ENCODE peak calls at places on chromosomes 13 and 19, in five cellular contexts. One of them, this sample, is unnamed.
A peak's percentile ranks its signal among the peaks of the same experiment; 100 is the strongest.

GRCh38 chr19:40745402-40745780 is 4.9 kb downstream of the ACTMAP start:
- DNase-seq in stimulated activated CD4-positive, alpha-beta T cell treated with anti-CD3 and anti-CD28 coated beads, Interleukin-4, amount 100 ng/mL, for 4 hours: no peak
- DNase-seq in lower leg skin: no peak
- DNase-seq in mammary epithelial cell: no peak
- DNase-seq in GM23248: peak; percentile 50
- DNase-seq in this sample: no peak

GRCh38 chr13:32938907-32939306 is 77.3 kb upstream of the KL start:
- DNase-seq in mammary epithelial cell: peak; percentile 50
- DNase-seq in lower leg skin: no peak
- DNase-seq in GM23248: peak; percentile 70
- DNase-seq in stimulated activated CD4-positive, alpha-beta T cell treated with anti-CD3 and anti-CD28 coated beads, Interleukin-4, amount 100 ng/mL, for 4 hours: no peak
- DNase-seq in this sample: no peak

GRCh38 chr19:18865973-18866799 is 29.8 kb downstream of the CERS1 start:
- DNase-seq in GM23248: peak; percentile 80
- DNase-seq in lower leg skin: no peak
- DNase-seq in stimulated activated CD4-positive, alpha-beta T cell treated with anti-CD3 and anti-CD28 coated beads, Interleukin-4, amount 100 ng/mL, for 4 hours: peak; percentile 27
- DNase-seq in mammary epithelial cell: peak; percentile 39
- DNase-seq in this sample: peak; percentile 51

GRCh38 chr19:555474-555808 is 11.6 kb downstream of the GZMM start:
- DNase-seq in lower leg skin: no peak
- DNase-seq in mammary epithelial cell: no peak
- DNase-seq in GM23248: no peak
- DNase-seq in stimulated activated CD4-positive, alpha-beta T cell treated with anti-CD3 and anti-CD28 coated beads, Interleukin-4, amount 100 ng/mL, for 4 hours: no peak
- DNase-seq in this sample: no peak

GRCh38 chr19:45767881-45768643 is 990 bp downstream of the SIX5 start:
- DNase-seq in mammary epithelial cell: peak; percentile 70
- DNase-seq in stimulated activated CD4-positive, alpha-beta T cell treated with anti-CD3 and anti-CD28 coated beads, Interleukin-4, amount 100 ng/mL, for 4 hours: no peak
- DNase-seq in GM23248: peak; percentile 84
- DNase-seq in lower leg skin: peak; percentile 45
- DNase-seq in this sample: no peak

GRCh38 chr13:79440958-79441553 is 35.0 kb upstream of the RBM26 start:
- DNase-seq in GM23248: no peak
- DNase-seq in lower leg skin: no peak
- DNase-seq in mammary epithelial cell: no peak
- DNase-seq in stimulated activated CD4-positive, alpha-beta T cell treated with anti-CD3 and anti-CD28 coated beads, Interleukin-4, amount 100 ng/mL, for 4 hours: no peak
- DNase-seq in this sample: no peak

GRCh38 chr19:56167064-56167578 is 8.7 kb upstream of the GALP start:
- DNase-seq in GM23248: no peak
- DNase-seq in mammary epithelial cell: no peak
- DNase-seq in lower leg skin: no peak
- DNase-seq in stimulated activated CD4-positive, alpha-beta T cell treated with anti-CD3 and anti-CD28 coated beads, Interleukin-4, amount 100 ng/mL, for 4 hours: no peak
- DNase-seq in this sample: no peak

GRCh38 chr19:29745253-29745652 is 30.2 kb upstream of the C19orf12 start:
- DNase-seq in stimulated activated CD4-positive, alpha-beta T cell treated with anti-CD3 and anti-CD28 coated beads, Interleukin-4, amount 100 ng/mL, for 4 hours: no peak
- DNase-seq in mammary epithelial cell: no peak
- DNase-seq in lower leg skin: no peak
- DNase-seq in GM23248: peak; percentile 7
- DNase-seq in this sample: no peak

GRCh38 chr13:99122171-99122570 is 78.5 kb upstream of the UBAC2 start:
- DNase-seq in GM23248: no peak
- DNase-seq in stimulated activated CD4-positive, alpha-beta T cell treated with anti-CD3 and anti-CD28 coated beads, Interleukin-4, amount 100 ng/mL, for 4 hours: no peak
- DNase-seq in lower leg skin: no peak
- DNase-seq in mammary epithelial cell: no peak
- DNase-seq in this sample: no peak

GRCh38 chr19:47158879-47159509 is 28.4 kb downstream of the SAE1 start:
- DNase-seq in mammary epithelial cell: peak; percentile 83
- DNase-seq in lower leg skin: no peak
- DNase-seq in GM23248: peak; percentile 79
- DNase-seq in stimulated activated CD4-positive, alpha-beta T cell treated with anti-CD3 and anti-CD28 coated beads, Interleukin-4, amount 100 ng/mL, for 4 hours: peak; percentile 51
- DNase-seq in this sample: no peak

GRCh38 chr19:17553256-17553655 is 2.2 kb upstream of the COLGALT1 start:
- DNase-seq in mammary epithelial cell: peak; percentile 37
- DNase-seq in stimulated activated CD4-positive, alpha-beta T cell treated with anti-CD3 and anti-CD28 coated beads, Interleukin-4, amount 100 ng/mL, for 4 hours: no peak
- DNase-seq in lower leg skin: peak; percentile 86
- DNase-seq in GM23248: peak; percentile 96
- DNase-seq in this sample: no peak

GRCh38 chr13:93260591-93260990 is 34.0 kb downstream of the GPC6 start:
- DNase-seq in mammary epithelial cell: no peak
- DNase-seq in stimulated activated CD4-positive, alpha-beta T cell treated with anti-CD3 and anti-CD28 coated beads, Interleukin-4, amount 100 ng/mL, for 4 hours: no peak
- DNase-seq in lower leg skin: no peak
- DNase-seq in GM23248: peak; percentile 41
- DNase-seq in this sample: no peak

GRCh38 chr13:30334663-30335386 is 27.5 kb upstream of the KATNAL1 start:
- DNase-seq in GM23248: peak; percentile 18
- DNase-seq in mammary epithelial cell: no peak
- DNase-seq in lower leg skin: no peak
- DNase-seq in stimulated activated CD4-positive, alpha-beta T cell treated with anti-CD3 and anti-CD28 coated beads, Interleukin-4, amount 100 ng/mL, for 4 hours: no peak
- DNase-seq in this sample: no peak

GRCh38 chr13:93398167-93398566 is 171.6 kb downstream of the GPC6 start:
- DNase-seq in lower leg skin: no peak
- DNase-seq in stimulated activated CD4-positive, alpha-beta T cell treated with anti-CD3 and anti-CD28 coated beads, Interleukin-4, amount 100 ng/mL, for 4 hours: no peak
- DNase-seq in mammary epithelial cell: no peak
- DNase-seq in GM23248: peak; percentile 54
- DNase-seq in this sample: no peak

GRCh38 chr13:113461022-113461751 is 7.9 kb upstream of the ADPRHL1 start:
- DNase-seq in lower leg skin: no peak
- DNase-seq in GM23248: no peak
- DNase-seq in mammary epithelial cell: no peak
- DNase-seq in stimulated activated CD4-positive, alpha-beta T cell treated with anti-CD3 and anti-CD28 coated beads, Interleukin-4, amount 100 ng/mL, for 4 hours: no peak
- DNase-seq in this sample: no peak

GRCh38 chr19:19381007-19381926 is 24.2 kb upstream of the GATAD2A start:
- DNase-seq in stimulated activated CD4-positive, alpha-beta T cell treated with anti-CD3 and anti-CD28 coated beads, Interleukin-4, amount 100 ng/mL, for 4 hours: no peak
- DNase-seq in mammary epithelial cell: no peak
- DNase-seq in lower leg skin: no peak
- DNase-seq in GM23248: no peak
- DNase-seq in this sample: no peak

GRCh38 chr13:94701313-94702180 is 10.8 kb downstream of the SOX21 start:
- DNase-seq in mammary epithelial cell: no peak
- DNase-seq in stimulated activated CD4-positive, alpha-beta T cell treated with anti-CD3 and anti-CD28 coated beads, Interleukin-4, amount 100 ng/mL, for 4 hours: no peak
- DNase-seq in lower leg skin: no peak
- DNase-seq in GM23248: no peak
- DNase-seq in this sample: no peak

GRCh38 chr13:27839809-27840467 is 47.7 kb downstream of the GSX1 start:
- DNase-seq in lower leg skin: no peak
- DNase-seq in mammary epithelial cell: peak; percentile 53
- DNase-seq in GM23248: peak; percentile 36
- DNase-seq in stimulated activated CD4-positive, alpha-beta T cell treated with anti-CD3 and anti-CD28 coated beads, Interleukin-4, amount 100 ng/mL, for 4 hours: no peak
- DNase-seq in this sample: no peak

GRCh38 chr13:63184693-63185092 is 1769.0 kb upstream of the PCDH20 start:
- DNase-seq in lower leg skin: no peak
- DNase-seq in stimulated activated CD4-positive, alpha-beta T cell treated with anti-CD3 and anti-CD28 coated beads, Interleukin-4, amount 100 ng/mL, for 4 hours: no peak
- DNase-seq in GM23248: peak; percentile 38
- DNase-seq in mammary epithelial cell: no peak
- DNase-seq in this sample: no peak

GRCh38 chr13:91185294-91185863 is 162.1 kb upstream of the MIR17HG start:
- DNase-seq in GM23248: peak; percentile 15
- DNase-seq in stimulated activated CD4-positive, alpha-beta T cell treated with anti-CD3 and anti-CD28 coated beads, Interleukin-4, amount 100 ng/mL, for 4 hours: no peak
- DNase-seq in lower leg skin: no peak
- DNase-seq in mammary epithelial cell: peak; percentile 5
- DNase-seq in this sample: no peak

GRCh38 chr19:5804516-5805464 is at the start of gene NRTN:
- DNase-seq in GM23248: no peak
- DNase-seq in stimulated activated CD4-positive, alpha-beta T cell treated with anti-CD3 and anti-CD28 coated beads, Interleukin-4, amount 100 ng/mL, for 4 hours: peak; percentile 60
- DNase-seq in mammary epithelial cell: no peak
- DNase-seq in lower leg skin: no peak
- DNase-seq in this sample: peak; percentile 48

GRCh38 chr13:58949646-58950045 is 1214.1 kb downstream of the DIAPH3 start:
- DNase-seq in stimulated activated CD4-positive, alpha-beta T cell treated with anti-CD3 and anti-CD28 coated beads, Interleukin-4, amount 100 ng/mL, for 4 hours: no peak
- DNase-seq in mammary epithelial cell: no peak
- DNase-seq in GM23248: no peak
- DNase-seq in lower leg skin: no peak
- DNase-seq in this sample: no peak

GRCh38 chr19:48290341-48290922 is 20.6 kb downstream of the ZNF114 start:
- DNase-seq in lower leg skin: no peak
- DNase-seq in GM23248: peak; percentile 70
- DNase-seq in stimulated activated CD4-positive, alpha-beta T cell treated with anti-CD3 and anti-CD28 coated beads, Interleukin-4, amount 100 ng/mL, for 4 hours: no peak
- DNase-seq in mammary epithelial cell: no peak
- DNase-seq in this sample: no peak

GRCh38 chr19:17329768-17330545 is 4.7 kb downstream of the ANO8 start:
- DNase-seq in stimulated activated CD4-positive, alpha-beta T cell treated with anti-CD3 and anti-CD28 coated beads, Interleukin-4, amount 100 ng/mL, for 4 hours: no peak
- DNase-seq in GM23248: no peak
- DNase-seq in lower leg skin: no peak
- DNase-seq in mammary epithelial cell: no peak
- DNase-seq in this sample: no peak

GRCh38 chr13:20402881-20403280 is 122.8 kb downstream of the CRYL1 start:
- DNase-seq in mammary epithelial cell: no peak
- DNase-seq in lower leg skin: no peak
- DNase-seq in stimulated activated CD4-positive, alpha-beta T cell treated with anti-CD3 and anti-CD28 coated beads, Interleukin-4, amount 100 ng/mL, for 4 hours: no peak
- DNase-seq in GM23248: no peak
- DNase-seq in this sample: no peak

GRCh38 chr13:101640797-101641400 is 188.4 kb downstream of the ITGBL1 start:
- DNase-seq in stimulated activated CD4-positive, alpha-beta T cell treated with anti-CD3 and anti-CD28 coated beads, Interleukin-4, amount 100 ng/mL, for 4 hours: no peak
- DNase-seq in lower leg skin: no peak
- DNase-seq in GM23248: peak; percentile 80
- DNase-seq in mammary epithelial cell: peak; percentile 73
- DNase-seq in this sample: no peak

GRCh38 chr19:42065511-42065910 is 4.5 kb downstream of the GRIK5 start:
- DNase-seq in stimulated activated CD4-positive, alpha-beta T cell treated with anti-CD3 and anti-CD28 coated beads, Interleukin-4, amount 100 ng/mL, for 4 hours: no peak
- DNase-seq in lower leg skin: no peak
- DNase-seq in GM23248: no peak
- DNase-seq in mammary epithelial cell: no peak
- DNase-seq in this sample: no peak

GRCh38 chr13:65940720-65941119 is 1289.4 kb downstream of the PCDH9 start:
- DNase-seq in lower leg skin: no peak
- DNase-seq in GM23248: no peak
- DNase-seq in stimulated activated CD4-positive, alpha-beta T cell treated with anti-CD3 and anti-CD28 coated beads, Interleukin-4, amount 100 ng/mL, for 4 hours: no peak
- DNase-seq in mammary epithelial cell: no peak
- DNase-seq in this sample: no peak

GRCh38 chr13:34419025-34419424 is 523.0 kb upstream of the NBEA start:
- DNase-seq in stimulated activated CD4-positive, alpha-beta T cell treated with anti-CD3 and anti-CD28 coated beads, Interleukin-4, amount 100 ng/mL, for 4 hours: no peak
- DNase-seq in mammary epithelial cell: no peak
- DNase-seq in lower leg skin: no peak
- DNase-seq in GM23248: no peak
- DNase-seq in this sample: no peak